ENCODE peak calls at places on chromosomes 13 and 19, in four cellular contexts. One of them, this sample, is unnamed.

GRCh38 chr13:42569576-42570344 is 4.2 kb upstream of the TNFSF11 start:
- DNase-seq in thoracic aorta: no peak
- DNase-seq in HCT116: no peak
- DNase-seq in GM20000: peak; percentile 42
- DNase-seq in this sample: no peak

GRCh38 chr19:16261584-16262370 is 62.8 kb upstream of the KLF2 start:
- DNase-seq in thoracic aorta: no peak
- DNase-seq in HCT116: no peak
- DNase-seq in GM20000: no peak
- DNase-seq in this sample: no peak

GRCh38 chr19:56689198-56689597 is 17.6 kb upstream of the ZNF835 start:
- DNase-seq in thoracic aorta: no peak
- DNase-seq in HCT116: no peak
- DNase-seq in GM20000: no peak
- DNase-seq in this sample: no peak

GRCh38 chr13:43720780-43721397 is 65.9 kb downstream of the ENOX1 start:
- DNase-seq in thoracic aorta: no peak
- DNase-seq in HCT116: no peak
- DNase-seq in GM20000: no peak
- DNase-seq in this sample: no peak

GRCh38 chr13:96397807-96398206 is 307.9 kb downstream of the HS6ST3 start:
- DNase-seq in thoracic aorta: no peak
- DNase-seq in HCT116: no peak
- DNase-seq in GM20000: no peak
- DNase-seq in this sample: no peak

GRCh38 chr13:101150998-101151397 is 265.3 kb downstream of the NALCN start:
- DNase-seq in thoracic aorta: no peak
- DNase-seq in HCT116: no peak
- DNase-seq in GM20000: no peak
- DNase-seq in this sample: no peak

GRCh38 chr13:27853871-27854270 is 61.6 kb downstream of the GSX1 start:
- DNase-seq in thoracic aorta: no peak
- DNase-seq in HCT116: no peak
- DNase-seq in GM20000: no peak
- DNase-seq in this sample: no peak

GRCh38 chr19:14565298-14565679 is 6.6 kb downstream of the NDUFB7 start:
- DNase-seq in thoracic aorta: no peak
- DNase-seq in HCT116: no peak
- DNase-seq in GM20000: no peak
- DNase-seq in this sample: no peak

GRCh38 chr19:778910-779653 is 18.2 kb upstream of the PTBP1 start:
- DNase-seq in thoracic aorta: no peak
- DNase-seq in HCT116: no peak
- DNase-seq in GM20000: no peak
- DNase-seq in this sample: no peak

GRCh38 chr19:10086904-10087256 is 763 bp downstream of the SHFL start:
- DNase-seq in thoracic aorta: no peak
- DNase-seq in HCT116: no peak
- DNase-seq in GM20000: no peak
- DNase-seq in this sample: no peak

GRCh38 chr19:12985049-12985776 is 10.1 kb upstream of the NFIX start:
- DNase-seq in thoracic aorta: no peak
- DNase-seq in HCT116: peak; percentile 70
- DNase-seq in GM20000: no peak
- DNase-seq in this sample: peak; percentile 82

GRCh38 chr19:18833849-18834643 is 2.3 kb downstream of the UPF1 start:
- DNase-seq in thoracic aorta: no peak
- DNase-seq in HCT116: no peak
- DNase-seq in GM20000: peak; percentile 29
- DNase-seq in this sample: peak; percentile 10

GRCh38 chr13:27375686-27376326 is 48.6 kb upstream of the GTF3A start:
- DNase-seq in thoracic aorta: no peak
- DNase-seq in HCT116: peak; percentile 70
- DNase-seq in GM20000: peak; percentile 60
- DNase-seq in this sample: peak; percentile 74

GRCh38 chr13:89361909-89362308 is 1690.7 kb downstream of the SLITRK5 start:
- DNase-seq in thoracic aorta: no peak
- DNase-seq in HCT116: no peak
- DNase-seq in GM20000: no peak
- DNase-seq in this sample: no peak

GRCh38 chr13:84126671-84127171 is 244.4 kb upstream of the SLITRK1 start:
- DNase-seq in thoracic aorta: no peak
- DNase-seq in HCT116: no peak
- DNase-seq in GM20000: no peak
- DNase-seq in this sample: no peak

GRCh38 chr19:33434886-33435705 is 61.6 kb downstream of the CEBPG start:
- DNase-seq in thoracic aorta: no peak
- DNase-seq in HCT116: no peak
- DNase-seq in GM20000: no peak
- DNase-seq in this sample: peak; percentile 41

GRCh38 chr13:108176685-108177274 is 38.6 kb downstream of the LIG4 start:
- DNase-seq in thoracic aorta: no peak
- DNase-seq in HCT116: peak; percentile 36
- DNase-seq in GM20000: peak; percentile 55
- DNase-seq in this sample: peak; percentile 3

GRCh38 chr13:59865398-59865797 is 298.3 kb downstream of the DIAPH3 start:
- DNase-seq in thoracic aorta: no peak
- DNase-seq in HCT116: no peak
- DNase-seq in GM20000: no peak
- DNase-seq in this sample: no peak

GRCh38 chr13:59702269-59702668 is 461.5 kb downstream of the DIAPH3 start:
- DNase-seq in thoracic aorta: no peak
- DNase-seq in HCT116: no peak
- DNase-seq in GM20000: no peak
- DNase-seq in this sample: no peak

GRCh38 chr13:43087960-43088580 is 64.7 kb downstream of the DNAJC15 start:
- DNase-seq in thoracic aorta: no peak
- DNase-seq in HCT116: no peak
- DNase-seq in GM20000: no peak
- DNase-seq in this sample: no peak

GRCh38 chr19:17671906-17672305 is 16.2 kb downstream of the UNC13A start:
- DNase-seq in thoracic aorta: no peak
- DNase-seq in HCT116: peak; percentile 68
- DNase-seq in GM20000: no peak
- DNase-seq in this sample: peak; percentile 40

GRCh38 chr13:49563513-49563912 is 21.8 kb downstream of the RCBTB1 start:
- DNase-seq in thoracic aorta: no peak
- DNase-seq in HCT116: no peak
- DNase-seq in GM20000: no peak
- DNase-seq in this sample: no peak

GRCh38 chr19:47239610-47240296 is 8.8 kb upstream of the BBC3 start:
- DNase-seq in thoracic aorta: no peak
- DNase-seq in HCT116: no peak
- DNase-seq in GM20000: peak; percentile 46
- DNase-seq in this sample: peak; percentile 77

GRCh38 chr19:1324792-1325567 is 39.3 kb downstream of the EFNA2 start:
- DNase-seq in thoracic aorta: no peak
- DNase-seq in HCT116: peak; percentile 19
- DNase-seq in GM20000: peak; percentile 59
- DNase-seq in this sample: peak; percentile 29

GRCh38 chr13:48156466-48156865 is 61.6 kb upstream of the MED4 start:
- DNase-seq in thoracic aorta: no peak
- DNase-seq in HCT116: peak; percentile 13
- DNase-seq in GM20000: no peak
- DNase-seq in this sample: peak; percentile 35

GRCh38 chr19:49971991-49972401 is 11.0 kb upstream of the SIGLEC11 start:
- DNase-seq in thoracic aorta: no peak
- DNase-seq in HCT116: no peak
- DNase-seq in GM20000: no peak
- DNase-seq in this sample: no peak

GRCh38 chr13:113548171-113548641 is 36.3 kb upstream of the TFDP1 start:
- DNase-seq in thoracic aorta: no peak
- DNase-seq in HCT116: no peak
- DNase-seq in GM20000: no peak
- DNase-seq in this sample: no peak

DNA sequence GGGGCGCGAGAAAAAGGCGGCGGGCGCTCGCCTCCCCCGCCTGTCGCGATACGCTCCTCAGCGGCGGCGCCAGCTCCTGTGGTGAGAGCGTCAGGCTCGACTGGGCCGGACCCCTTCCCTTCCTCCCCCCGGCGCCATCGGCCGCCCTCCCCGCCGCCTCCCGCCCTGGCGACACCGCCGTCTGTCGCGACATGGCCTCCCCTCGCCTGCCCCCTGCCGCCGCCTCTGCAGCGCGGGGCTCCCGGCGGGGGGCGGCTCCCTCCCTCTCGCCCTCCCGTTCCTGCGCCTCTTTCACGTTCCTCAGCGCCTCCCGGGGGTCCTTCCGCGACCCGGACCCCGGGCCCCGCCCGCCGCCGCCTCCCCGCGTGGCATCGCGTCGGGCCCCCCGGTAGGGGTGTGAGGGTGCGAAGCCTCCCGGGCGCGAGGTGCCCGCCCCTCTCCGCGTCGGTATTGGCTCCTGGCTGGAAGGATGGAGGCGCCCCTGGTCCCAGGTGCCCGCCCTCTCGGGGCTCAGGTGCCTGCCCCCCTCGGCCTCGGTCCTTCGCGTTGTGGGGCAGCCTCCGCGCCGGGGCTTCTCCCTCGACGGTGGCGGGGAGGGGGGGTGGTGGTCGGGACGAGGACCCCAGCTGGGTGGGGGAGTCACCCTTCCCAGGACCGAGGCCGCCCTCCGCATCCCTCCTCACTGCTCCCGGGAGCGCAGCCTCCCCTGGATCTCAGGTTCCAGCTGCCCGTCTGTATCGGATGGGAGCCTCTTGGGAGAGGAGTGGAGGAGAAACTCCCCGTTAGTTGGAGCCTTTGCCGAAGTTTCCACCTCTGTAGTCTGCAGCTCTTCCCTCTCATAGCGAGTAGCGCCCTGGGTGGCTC is 583 bp downstream of the CNOT3 start:
- DNase-seq in thoracic aorta: no peak
- DNase-seq in HCT116: no peak
- DNase-seq in GM20000: no peak
- DNase-seq in this sample: peak; percentile 46
- TF ChIP-seq CTCF in thoracic aorta: no peak
- TF ChIP-seq CTCF in HCT116: peak; percentile 17
- TF ChIP-seq CTCF in GM20000: no peak
- TF ChIP-seq CTCF in this sample: peak; percentile 36

DNA sequence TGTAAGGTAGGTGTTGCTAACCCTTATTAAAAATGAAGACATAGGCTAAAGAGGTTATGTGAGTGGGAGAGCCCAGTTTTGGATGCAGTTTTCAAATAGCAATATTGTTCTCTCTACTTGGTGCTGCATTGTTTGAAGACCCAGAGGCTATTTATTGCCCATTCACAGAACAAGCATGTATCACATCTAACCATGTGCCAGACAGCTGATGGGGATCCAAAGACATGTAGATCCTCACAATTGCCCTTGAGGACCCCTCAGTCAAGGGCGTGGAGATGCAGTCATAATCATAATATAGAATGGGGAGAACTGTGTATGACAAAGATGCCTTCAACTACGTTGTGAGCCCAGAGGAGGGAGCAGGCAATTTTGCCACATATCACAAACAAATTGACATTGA is 70.5 kb downstream of the NHLRC3 start:
- DNase-seq in thoracic aorta: no peak
- DNase-seq in HCT116: no peak
- DNase-seq in GM20000: no peak
- DNase-seq in this sample: no peak
- TF ChIP-seq CTCF in thoracic aorta: no peak
- TF ChIP-seq CTCF in HCT116: no peak
- TF ChIP-seq CTCF in GM20000: no peak
- TF ChIP-seq CTCF in this sample: no peak

GRCh38 chr13:109271991-109272454 is 514.4 kb downstream of the IRS2 start:
- DNase-seq in thoracic aorta: no peak
- DNase-seq in HCT116: peak; percentile 65
- DNase-seq in GM20000: no peak
- DNase-seq in this sample: no peak
- TF ChIP-seq CTCF in thoracic aorta: no peak
- TF ChIP-seq CTCF in HCT116: peak; percentile 28
- TF ChIP-seq CTCF in GM20000: no peak
- TF ChIP-seq CTCF in this sample: no peak

DNA sequence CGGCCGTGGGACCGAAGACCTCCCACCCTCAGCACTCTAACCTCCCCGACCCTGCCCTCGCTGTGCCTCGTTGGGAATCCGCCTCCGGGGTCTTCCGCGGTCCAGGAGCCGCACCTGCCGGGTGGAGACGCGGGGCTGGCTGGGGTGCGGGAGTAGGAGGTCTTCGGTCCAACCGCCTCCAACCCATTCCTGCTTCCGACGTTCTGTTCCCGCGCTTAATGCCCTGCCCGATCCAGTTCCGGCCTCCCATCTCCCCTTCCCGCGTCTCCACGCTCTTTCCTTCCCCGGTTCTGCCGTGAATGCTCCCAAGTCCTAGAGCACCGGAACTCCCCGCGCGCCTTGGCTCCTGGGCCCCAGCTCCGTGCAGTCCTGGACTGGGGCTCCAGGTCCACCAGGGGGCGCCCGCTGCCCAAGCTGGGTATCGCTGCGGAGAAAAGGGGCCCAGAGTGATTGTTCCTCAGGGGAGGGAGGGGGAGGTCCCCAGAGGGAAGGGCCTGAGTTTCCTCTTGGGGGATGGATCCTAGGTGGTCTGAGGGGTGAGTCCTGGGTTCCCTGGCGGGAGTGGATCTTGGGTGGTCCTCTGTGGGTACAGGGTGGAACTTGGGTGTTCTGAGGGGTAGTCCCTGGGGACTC is 14.1 kb upstream of the TNFSF9 start:
- DNase-seq in thoracic aorta: peak; percentile 38
- DNase-seq in HCT116: peak; percentile 66
- DNase-seq in GM20000: peak; percentile 81
- DNase-seq in this sample: peak; percentile 92
- TF ChIP-seq CTCF in thoracic aorta: peak; percentile 91
- TF ChIP-seq CTCF in HCT116: peak; percentile 98
- TF ChIP-seq CTCF in GM20000: peak; percentile 96
- TF ChIP-seq CTCF in this sample: peak; percentile 87

GRCh38 chr13:73544175-73544574 is 485.4 kb downstream of the KLF5 start:
- DNase-seq in thoracic aorta: no peak
- DNase-seq in HCT116: no peak
- DNase-seq in GM20000: no peak
- DNase-seq in this sample: no peak
- TF ChIP-seq CTCF in thoracic aorta: no peak
- TF ChIP-seq CTCF in HCT116: no peak
- TF ChIP-seq CTCF in GM20000: no peak
- TF ChIP-seq CTCF in this sample: no peak

GRCh38 chr13:70622785-70623184 is 514.5 kb upstream of the KLHL1 start:
- DNase-seq in thoracic aorta: no peak
- DNase-seq in HCT116: no peak
- DNase-seq in GM20000: no peak
- DNase-seq in this sample: no peak
- TF ChIP-seq CTCF in thoracic aorta: no peak
- TF ChIP-seq CTCF in HCT116: no peak
- TF ChIP-seq CTCF in GM20000: no peak
- TF ChIP-seq CTCF in this sample: no peak

GRCh38 chr13:111557921-111558699 is 237.7 kb downstream of the TEX29 start:
- DNase-seq in thoracic aorta: no peak
- DNase-seq in HCT116: no peak
- DNase-seq in GM20000: no peak
- DNase-seq in this sample: no peak
- TF ChIP-seq CTCF in thoracic aorta: no peak
- TF ChIP-seq CTCF in HCT116: no peak
- TF ChIP-seq CTCF in GM20000: no peak
- TF ChIP-seq CTCF in this sample: no peak

GRCh38 chr13:95176611-95177259 is 124.5 kb downstream of the ABCC4 start:
- DNase-seq in thoracic aorta: no peak
- DNase-seq in HCT116: no peak
- DNase-seq in GM20000: no peak
- DNase-seq in this sample: no peak
- TF ChIP-seq CTCF in thoracic aorta: no peak
- TF ChIP-seq CTCF in HCT116: no peak
- TF ChIP-seq CTCF in GM20000: no peak
- TF ChIP-seq CTCF in this sample: no peak